ENCODE peak calls at places on chromosomes 16 and 17, in six cellular contexts. One of them, this sample, is unnamed.

GRCh38 chr16:11303405-11304138 is 22.4 kb upstream of the PRM1 start:
- DNase-seq in right lobe of liver: no peak
- DNase-seq in activated CD8-positive, alpha-beta T cell treated with anti-CD3 and anti-CD28 coated beads for 36 hours: no peak
- DNase-seq in HFF-Myc: no peak
- DNase-seq in body of pancreas: peak; percentile 56
- DNase-seq in mesothelial cell of epicardium: peak; percentile 58
- DNase-seq in this sample: no peak

GRCh38 chr17:4838306-4838785 is 5.2 kb downstream of the MINK1 start:
- DNase-seq in HFF-Myc: no peak
- DNase-seq in body of pancreas: no peak
- DNase-seq in activated CD8-positive, alpha-beta T cell treated with anti-CD3 and anti-CD28 coated beads for 36 hours: no peak
- DNase-seq in mesothelial cell of epicardium: no peak
- DNase-seq in right lobe of liver: no peak
- DNase-seq in this sample: no peak

GRCh38 chr16:11129378-11129781 is 126.6 kb downstream of the SOCS1 start:
- DNase-seq in activated CD8-positive, alpha-beta T cell treated with anti-CD3 and anti-CD28 coated beads for 36 hours: peak; percentile 24
- DNase-seq in mesothelial cell of epicardium: no peak
- DNase-seq in HFF-Myc: no peak
- DNase-seq in body of pancreas: no peak
- DNase-seq in right lobe of liver: no peak
- DNase-seq in this sample: no peak

GRCh38 chr16:29811170-29811895 is 660 bp upstream of the PRRT2 start:
- DNase-seq in activated CD8-positive, alpha-beta T cell treated with anti-CD3 and anti-CD28 coated beads for 36 hours: peak; percentile 90
- DNase-seq in mesothelial cell of epicardium: peak; percentile 87
- DNase-seq in right lobe of liver: peak; percentile 97
- DNase-seq in HFF-Myc: peak; percentile 92
- DNase-seq in body of pancreas: peak; percentile 98
- DNase-seq in this sample: peak; percentile 86

GRCh38 chr16:87654826-87655225 is 52.5 kb downstream of the JPH3 start:
- DNase-seq in right lobe of liver: no peak
- DNase-seq in mesothelial cell of epicardium: no peak
- DNase-seq in HFF-Myc: no peak
- DNase-seq in body of pancreas: no peak
- DNase-seq in activated CD8-positive, alpha-beta T cell treated with anti-CD3 and anti-CD28 coated beads for 36 hours: no peak
- DNase-seq in this sample: no peak

GRCh38 chr17:61208301-61209098 is 191.1 kb upstream of the TBX2 start:
- DNase-seq in body of pancreas: peak; percentile 30
- DNase-seq in HFF-Myc: no peak
- DNase-seq in right lobe of liver: no peak
- DNase-seq in activated CD8-positive, alpha-beta T cell treated with anti-CD3 and anti-CD28 coated beads for 36 hours: no peak
- DNase-seq in mesothelial cell of epicardium: no peak
- DNase-seq in this sample: no peak

GRCh38 chr17:30274887-30275286 is 16.9 kb downstream of the BLMH start:
- DNase-seq in mesothelial cell of epicardium: no peak
- DNase-seq in right lobe of liver: no peak
- DNase-seq in body of pancreas: no peak
- DNase-seq in HFF-Myc: no peak
- DNase-seq in activated CD8-positive, alpha-beta T cell treated with anti-CD3 and anti-CD28 coated beads for 36 hours: no peak
- DNase-seq in this sample: no peak

GRCh38 chr16:69482410-69482951 is 58.1 kb downstream of the CYB5B start:
- DNase-seq in HFF-Myc: no peak
- DNase-seq in body of pancreas: peak; percentile 15
- DNase-seq in mesothelial cell of epicardium: no peak
- DNase-seq in activated CD8-positive, alpha-beta T cell treated with anti-CD3 and anti-CD28 coated beads for 36 hours: no peak
- DNase-seq in right lobe of liver: no peak
- DNase-seq in this sample: peak; percentile 38

GRCh38 chr17:43094129-43094834 is 30.9 kb downstream of the BRCA1 start:
- DNase-seq in right lobe of liver: no peak
- DNase-seq in activated CD8-positive, alpha-beta T cell treated with anti-CD3 and anti-CD28 coated beads for 36 hours: no peak
- DNase-seq in HFF-Myc: no peak
- DNase-seq in body of pancreas: no peak
- DNase-seq in mesothelial cell of epicardium: no peak
- DNase-seq in this sample: no peak

GRCh38 chr17:10178789-10179075 is 19.7 kb downstream of the GAS7 start:
- DNase-seq in right lobe of liver: no peak
- DNase-seq in HFF-Myc: no peak
- DNase-seq in mesothelial cell of epicardium: no peak
- DNase-seq in body of pancreas: no peak
- DNase-seq in activated CD8-positive, alpha-beta T cell treated with anti-CD3 and anti-CD28 coated beads for 36 hours: no peak
- DNase-seq in this sample: no peak

GRCh38 chr16:12057276-12057675 is 80.7 kb downstream of the SNX29 start:
- DNase-seq in mesothelial cell of epicardium: no peak
- DNase-seq in HFF-Myc: no peak
- DNase-seq in right lobe of liver: no peak
- DNase-seq in activated CD8-positive, alpha-beta T cell treated with anti-CD3 and anti-CD28 coated beads for 36 hours: no peak
- DNase-seq in body of pancreas: no peak
- DNase-seq in this sample: no peak

GRCh38 chr16:11118479-11118878 is 137.5 kb downstream of the SOCS1 start:
- DNase-seq in activated CD8-positive, alpha-beta T cell treated with anti-CD3 and anti-CD28 coated beads for 36 hours: no peak
- DNase-seq in mesothelial cell of epicardium: no peak
- DNase-seq in body of pancreas: no peak
- DNase-seq in HFF-Myc: no peak
- DNase-seq in right lobe of liver: no peak
- DNase-seq in this sample: no peak

GRCh38 chr16:81697886-81698635 is 81.0 kb upstream of the PLCG2 start:
- DNase-seq in activated CD8-positive, alpha-beta T cell treated with anti-CD3 and anti-CD28 coated beads for 36 hours: no peak
- DNase-seq in right lobe of liver: no peak
- DNase-seq in mesothelial cell of epicardium: no peak
- DNase-seq in HFF-Myc: no peak
- DNase-seq in body of pancreas: peak; percentile 47
- DNase-seq in this sample: no peak

GRCh38 chr17:17205368-17206148 is 575 bp downstream of the PLD6 start:
- DNase-seq in mesothelial cell of epicardium: no peak
- DNase-seq in body of pancreas: peak; percentile 79
- DNase-seq in right lobe of liver: peak; percentile 83
- DNase-seq in activated CD8-positive, alpha-beta T cell treated with anti-CD3 and anti-CD28 coated beads for 36 hours: peak; percentile 86
- DNase-seq in HFF-Myc: no peak
- DNase-seq in this sample: no peak

GRCh38 chr17:66948061-66948750 is 16.3 kb upstream of the CACNG4 start:
- DNase-seq in activated CD8-positive, alpha-beta T cell treated with anti-CD3 and anti-CD28 coated beads for 36 hours: no peak
- DNase-seq in right lobe of liver: no peak
- DNase-seq in body of pancreas: no peak
- DNase-seq in HFF-Myc: no peak
- DNase-seq in mesothelial cell of epicardium: no peak
- DNase-seq in this sample: no peak

GRCh38 chr17:3012926-3013581 is 50.4 kb downstream of the OR1D5 start:
- DNase-seq in mesothelial cell of epicardium: peak; percentile 71
- DNase-seq in HFF-Myc: peak; percentile 17
- DNase-seq in body of pancreas: peak; percentile 80
- DNase-seq in activated CD8-positive, alpha-beta T cell treated with anti-CD3 and anti-CD28 coated beads for 36 hours: peak; percentile 69
- DNase-seq in right lobe of liver: peak; percentile 77
- DNase-seq in this sample: peak; percentile 75

GRCh38 chr16:75555213-75555706 is 792 bp downstream of the TMEM231 start:
- DNase-seq in body of pancreas: peak; percentile 79
- DNase-seq in mesothelial cell of epicardium: peak; percentile 56
- DNase-seq in HFF-Myc: peak; percentile 87
- DNase-seq in right lobe of liver: peak; percentile 69
- DNase-seq in activated CD8-positive, alpha-beta T cell treated with anti-CD3 and anti-CD28 coated beads for 36 hours: peak; percentile 57
- DNase-seq in this sample: peak; percentile 80
- TF ChIP-seq CTCF in body of pancreas: no peak
- TF ChIP-seq CTCF in mesothelial cell of epicardium: no peak
- TF ChIP-seq CTCF in HFF-Myc: no peak
- TF ChIP-seq CTCF in right lobe of liver: no peak
- TF ChIP-seq CTCF in activated CD8-positive, alpha-beta T cell treated with anti-CD3 and anti-CD28 coated beads for 36 hours: no peak
- TF ChIP-seq CTCF in this sample: no peak

GRCh38 chr16:74437-75318 is 2.2 kb upstream of the RHBDF1 start:
- DNase-seq in mesothelial cell of epicardium: no peak
- DNase-seq in body of pancreas: no peak
- DNase-seq in activated CD8-positive, alpha-beta T cell treated with anti-CD3 and anti-CD28 coated beads for 36 hours: no peak
- DNase-seq in HFF-Myc: no peak
- DNase-seq in right lobe of liver: no peak
- DNase-seq in this sample: no peak
- TF ChIP-seq CTCF in mesothelial cell of epicardium: no peak
- TF ChIP-seq CTCF in body of pancreas: no peak
- TF ChIP-seq CTCF in activated CD8-positive, alpha-beta T cell treated with anti-CD3 and anti-CD28 coated beads for 36 hours: no peak
- TF ChIP-seq CTCF in HFF-Myc: no peak
- TF ChIP-seq CTCF in right lobe of liver: no peak
- TF ChIP-seq CTCF in this sample: no peak

GRCh38 chr17:71460943-71461342 is 659.9 kb upstream of the SOX9 start:
- DNase-seq in mesothelial cell of epicardium: no peak
- DNase-seq in HFF-Myc: no peak
- DNase-seq in activated CD8-positive, alpha-beta T cell treated with anti-CD3 and anti-CD28 coated beads for 36 hours: peak; percentile 9
- DNase-seq in right lobe of liver: peak; percentile 51
- DNase-seq in body of pancreas: peak; percentile 64
- DNase-seq in this sample: peak; percentile 42
- TF ChIP-seq CTCF in mesothelial cell of epicardium: no peak
- TF ChIP-seq CTCF in HFF-Myc: peak; percentile 54
- TF ChIP-seq CTCF in activated CD8-positive, alpha-beta T cell treated with anti-CD3 and anti-CD28 coated beads for 36 hours: peak; percentile 19
- TF ChIP-seq CTCF in right lobe of liver: peak; percentile 47
- TF ChIP-seq CTCF in body of pancreas: peak; percentile 46
- TF ChIP-seq CTCF in this sample: peak; percentile 56

GRCh38 chr16:70682239-70683145 is 3.4 kb downstream of the MTSS2 start:
- DNase-seq in HFF-Myc: no peak
- DNase-seq in right lobe of liver: peak; percentile 77
- DNase-seq in mesothelial cell of epicardium: no peak
- DNase-seq in activated CD8-positive, alpha-beta T cell treated with anti-CD3 and anti-CD28 coated beads for 36 hours: no peak
- DNase-seq in body of pancreas: no peak
- DNase-seq in this sample: no peak
- TF ChIP-seq CTCF in HFF-Myc: no peak
- TF ChIP-seq CTCF in right lobe of liver: peak; percentile 17
- TF ChIP-seq CTCF in mesothelial cell of epicardium: no peak
- TF ChIP-seq CTCF in activated CD8-positive, alpha-beta T cell treated with anti-CD3 and anti-CD28 coated beads for 36 hours: no peak
- TF ChIP-seq CTCF in body of pancreas: no peak
- TF ChIP-seq CTCF in this sample: no peak

GRCh38 chr16:23594186-23594585 is 1.9 kb downstream of the NDUFAB1 start:
- DNase-seq in mesothelial cell of epicardium: no peak
- DNase-seq in body of pancreas: no peak
- DNase-seq in HFF-Myc: no peak
- DNase-seq in right lobe of liver: no peak
- DNase-seq in activated CD8-positive, alpha-beta T cell treated with anti-CD3 and anti-CD28 coated beads for 36 hours: no peak
- DNase-seq in this sample: no peak

GRCh38 chr16:23595246-23595950 is 718 bp downstream of the NDUFAB1 start:
- DNase-seq in activated CD8-positive, alpha-beta T cell treated with anti-CD3 and anti-CD28 coated beads for 36 hours: peak; percentile 5
- DNase-seq in HFF-Myc: no peak
- DNase-seq in mesothelial cell of epicardium: peak; percentile 37
- DNase-seq in body of pancreas: peak; percentile 6
- DNase-seq in right lobe of liver: no peak
- DNase-seq in this sample: peak; percentile 6

GRCh38 chr16:23595951-23596720 is at the start of gene NDUFAB1:
- DNase-seq in right lobe of liver: peak; percentile 94
- DNase-seq in mesothelial cell of epicardium: peak; percentile 96
- DNase-seq in activated CD8-positive, alpha-beta T cell treated with anti-CD3 and anti-CD28 coated beads for 36 hours: peak; percentile 93
- DNase-seq in body of pancreas: peak; percentile 95
- DNase-seq in HFF-Myc: peak; percentile 30
- DNase-seq in this sample: peak; percentile 96

GRCh38 chr16:23597003-23597756 is 1.1 kb upstream of the NDUFAB1 start:
- DNase-seq in activated CD8-positive, alpha-beta T cell treated with anti-CD3 and anti-CD28 coated beads for 36 hours: peak; percentile 42
- DNase-seq in HFF-Myc: no peak
- DNase-seq in right lobe of liver: peak; percentile 46
- DNase-seq in body of pancreas: peak; percentile 14
- DNase-seq in mesothelial cell of epicardium: no peak
- DNase-seq in this sample: peak; percentile 31
- TF ChIP-seq CTCF in activated CD8-positive, alpha-beta T cell treated with anti-CD3 and anti-CD28 coated beads for 36 hours: no peak
- TF ChIP-seq CTCF in HFF-Myc: peak; percentile 23
- TF ChIP-seq CTCF in right lobe of liver: no peak
- TF ChIP-seq CTCF in body of pancreas: peak; percentile 8
- TF ChIP-seq CTCF in mesothelial cell of epicardium: no peak
- TF ChIP-seq CTCF in this sample: no peak

DNA sequence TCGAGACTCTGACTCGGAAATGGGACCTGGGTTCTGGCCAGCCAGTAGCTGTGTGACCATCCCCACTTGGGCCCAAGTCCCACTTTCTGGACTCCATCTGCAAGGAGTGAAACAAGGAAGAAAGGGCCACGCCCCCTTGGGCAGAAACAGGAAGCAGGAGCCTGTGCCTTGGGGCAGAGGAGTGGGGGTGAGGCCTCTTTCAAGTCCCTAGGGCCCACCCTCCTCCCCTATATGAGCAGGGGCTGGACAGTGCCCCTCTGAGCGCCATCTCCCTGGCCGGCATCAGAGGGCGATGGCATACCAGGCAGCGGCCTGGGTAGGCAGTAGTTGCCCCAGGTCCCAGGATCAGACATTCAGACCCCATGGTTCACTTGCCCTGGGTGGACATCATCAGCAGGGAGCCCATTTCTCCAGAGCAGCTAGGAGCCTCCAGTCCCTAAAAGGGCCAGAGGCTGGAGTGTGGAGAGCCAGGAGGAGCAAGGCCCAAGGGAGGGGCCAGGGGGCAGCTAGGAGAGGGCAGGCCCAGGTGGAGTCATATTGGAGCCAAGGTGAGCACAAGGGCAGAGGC is 7.1 kb downstream of the BCAR1 start:
- DNase-seq in mesothelial cell of epicardium: no peak
- DNase-seq in body of pancreas: no peak
- DNase-seq in right lobe of liver: no peak
- DNase-seq in HFF-Myc: no peak
- DNase-seq in activated CD8-positive, alpha-beta T cell treated with anti-CD3 and anti-CD28 coated beads for 36 hours: no peak
- DNase-seq in this sample: no peak
- TF ChIP-seq CTCF in mesothelial cell of epicardium: no peak
- TF ChIP-seq CTCF in body of pancreas: no peak
- TF ChIP-seq CTCF in right lobe of liver: no peak
- TF ChIP-seq CTCF in HFF-Myc: no peak
- TF ChIP-seq CTCF in activated CD8-positive, alpha-beta T cell treated with anti-CD3 and anti-CD28 coated beads for 36 hours: no peak
- TF ChIP-seq CTCF in this sample: no peak

GRCh38 chr17:34894971-34895370 is 66.3 kb downstream of the CCT6B start:
- DNase-seq in right lobe of liver: no peak
- DNase-seq in HFF-Myc: no peak
- DNase-seq in body of pancreas: no peak
- DNase-seq in mesothelial cell of epicardium: no peak
- DNase-seq in activated CD8-positive, alpha-beta T cell treated with anti-CD3 and anti-CD28 coated beads for 36 hours: no peak
- DNase-seq in this sample: no peak

GRCh38 chr17:34895388-34895787 is 65.9 kb downstream of the CCT6B start:
- DNase-seq in HFF-Myc: no peak
- DNase-seq in activated CD8-positive, alpha-beta T cell treated with anti-CD3 and anti-CD28 coated beads for 36 hours: no peak
- DNase-seq in mesothelial cell of epicardium: no peak
- DNase-seq in right lobe of liver: no peak
- DNase-seq in body of pancreas: no peak
- DNase-seq in this sample: no peak

DNA sequence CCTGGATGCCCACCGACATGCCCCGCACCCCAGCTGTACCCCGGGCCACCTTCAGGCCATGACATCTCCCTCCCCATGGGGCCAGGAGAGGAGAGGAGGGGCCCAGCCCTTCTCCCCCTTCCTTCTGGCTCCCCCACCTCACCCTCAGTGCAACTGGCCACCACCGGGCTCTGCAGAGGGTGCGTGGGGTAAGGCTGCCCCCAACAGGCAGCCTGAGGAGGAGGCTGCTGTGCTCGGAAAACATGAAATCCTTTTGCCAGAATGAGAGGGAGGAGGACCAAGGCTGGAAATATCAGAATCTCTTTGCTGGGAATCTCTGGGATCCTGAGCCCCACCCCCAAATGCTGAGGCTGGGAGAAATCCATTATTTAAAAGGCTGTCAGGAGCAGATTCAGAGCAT is 68.4 kb downstream of the CCT6B start:
- DNase-seq in right lobe of liver: no peak
- DNase-seq in HFF-Myc: no peak
- DNase-seq in mesothelial cell of epicardium: peak; percentile 43
- DNase-seq in body of pancreas: no peak
- DNase-seq in activated CD8-positive, alpha-beta T cell treated with anti-CD3 and anti-CD28 coated beads for 36 hours: peak; percentile 19
- DNase-seq in this sample: peak; percentile 69
- TF ChIP-seq CTCF in right lobe of liver: peak; percentile 28
- TF ChIP-seq CTCF in HFF-Myc: peak; percentile 67
- TF ChIP-seq CTCF in mesothelial cell of epicardium: no peak
- TF ChIP-seq CTCF in body of pancreas: no peak
- TF ChIP-seq CTCF in activated CD8-positive, alpha-beta T cell treated with anti-CD3 and anti-CD28 coated beads for 36 hours: no peak
- TF ChIP-seq CTCF in this sample: peak; percentile 24

GRCh38 chr16:58127634-58128033 is 1.5 kb downstream of the CFAP20 start:
- DNase-seq in right lobe of liver: no peak
- DNase-seq in HFF-Myc: no peak
- DNase-seq in mesothelial cell of epicardium: no peak
- DNase-seq in activated CD8-positive, alpha-beta T cell treated with anti-CD3 and anti-CD28 coated beads for 36 hours: no peak
- DNase-seq in body of pancreas: no peak
- DNase-seq in this sample: no peak
- TF ChIP-seq CTCF in right lobe of liver: no peak
- TF ChIP-seq CTCF in HFF-Myc: peak; percentile 13
- TF ChIP-seq CTCF in mesothelial cell of epicardium: no peak
- TF ChIP-seq CTCF in activated CD8-positive, alpha-beta T cell treated with anti-CD3 and anti-CD28 coated beads for 36 hours: no peak
- TF ChIP-seq CTCF in body of pancreas: no peak
- TF ChIP-seq CTCF in this sample: no peak

This sample was measured in endothelial cell.